ENCODE peak calls at places on chromosome 18, in four cellular contexts. C is GM12878, F is HepG2, W is K562. H is an unnamed sample.

GRCh38 chr18:376307-376706 is 108.5 kb upstream of the THOC1 start:
- DNase-seq in C (no peak), F (no peak), W (no peak), H (no peak)

GRCh38 chr18:59813942-59814341 is 85.9 kb upstream of the PMAIP1 start:
- DNase-seq in C (no peak), F (no peak), W (no peak), H (no peak)

GRCh38 chr18:59650266-59650820 is 46.9 kb downstream of the CCBE1 start:
- DNase-seq in C (no peak), F (no peak), W (no peak), H (no peak)

GRCh38 chr18:67282796-67283195 is 233.7 kb downstream of the DSEL start:
- DNase-seq in C (no peak), F (no peak), W (no peak), H (no peak)

GRCh38 chr18:11497585-11497984 is 111.8 kb upstream of the SLC35G4 start:
- DNase-seq in C (no peak), F (peak), W (no peak), H (no peak)

GRCh38 chr18:80232710-80233109 is 14.6 kb downstream of the PARD6G start:
- DNase-seq in C (no peak), F (no peak), W (no peak), H (no peak)

GRCh38 chr18:47602273-47602897 is 328.1 kb downstream of the SMAD2 start:
- DNase-seq in C (no peak), F (no peak), W (no peak), H (no peak)

GRCh38 chr18:54223568-54224241 is 764 bp downstream of the MBD2 start:
- DNase-seq in C (no peak), F (no peak), W (peak), H (peak)

GRCh38 chr18:5455644-5456043 is 88.2 kb downstream of the EPB41L3 start:
- DNase-seq in C (no peak), F (no peak), W (no peak), H (no peak)

GRCh38 chr18:57446322-57446721 is 11.1 kb downstream of the ONECUT2 start:
- DNase-seq in C (no peak), F (peak), W (peak), H (peak)

GRCh38 chr18:7770903-7771302 is 203.8 kb downstream of the PTPRM start:
- DNase-seq in C (no peak), F (no peak), W (no peak), H (no peak)

GRCh38 chr18:30920356-30920755 is 122.2 kb downstream of the DSC3 start:
- DNase-seq in C (no peak), F (no peak), W (no peak), H (no peak)

GRCh38 chr18:9016819-9017169 is 85.7 kb upstream of the NDUFV2 start:
- DNase-seq in C (no peak), F (no peak), W (no peak), H (no peak)

GRCh38 chr18:80167331-80167730 is 58.3 kb downstream of the ADNP2 start:
- DNase-seq in C (no peak), F (no peak), W (no peak), H (no peak)

GRCh38 chr18:50610349-50610748 is 50.5 kb downstream of the MAPK4 start:
- DNase-seq in C (no peak), F (no peak), W (peak), H (peak)

GRCh38 chr18:51278045-51278649 is 80.7 kb upstream of the MEX3C start:
- DNase-seq in C (no peak), F (peak), W (peak), H (peak)

GRCh38 chr18:69580107-69580506 is 179.4 kb downstream of the DOK6 start:
- DNase-seq in C (peak), F (peak), W (no peak), H (no peak)

GRCh38 chr18:32803571-32803970 is 30.7 kb upstream of the KLHL14 start:
- DNase-seq in C (peak), F (peak), W (no peak), H (no peak)

GRCh38 chr18:51193621-51194287 is 3.7 kb downstream of the MEX3C start:
- DNase-seq in C (no peak), F (no peak), W (no peak), H (no peak)

GRCh38 chr18:58844871-58845270 is 19.8 kb upstream of the ZNF532 start:
- DNase-seq in C (no peak), F (no peak), W (no peak), H (no peak)

GRCh38 chr18:4808891-4809290 is 353.8 kb upstream of the DLGAP1 start:
- DNase-seq in C (no peak), F (no peak), W (no peak), H (no peak)

GRCh38 chr18:61935362-61935761 is 42.6 kb upstream of the RNF152 start:
- DNase-seq in C (no peak), F (no peak), W (no peak), H (no peak)
- TF ChIP-seq MAX in C (no peak), F (no peak), W (no peak), H (no peak)

DNA sequence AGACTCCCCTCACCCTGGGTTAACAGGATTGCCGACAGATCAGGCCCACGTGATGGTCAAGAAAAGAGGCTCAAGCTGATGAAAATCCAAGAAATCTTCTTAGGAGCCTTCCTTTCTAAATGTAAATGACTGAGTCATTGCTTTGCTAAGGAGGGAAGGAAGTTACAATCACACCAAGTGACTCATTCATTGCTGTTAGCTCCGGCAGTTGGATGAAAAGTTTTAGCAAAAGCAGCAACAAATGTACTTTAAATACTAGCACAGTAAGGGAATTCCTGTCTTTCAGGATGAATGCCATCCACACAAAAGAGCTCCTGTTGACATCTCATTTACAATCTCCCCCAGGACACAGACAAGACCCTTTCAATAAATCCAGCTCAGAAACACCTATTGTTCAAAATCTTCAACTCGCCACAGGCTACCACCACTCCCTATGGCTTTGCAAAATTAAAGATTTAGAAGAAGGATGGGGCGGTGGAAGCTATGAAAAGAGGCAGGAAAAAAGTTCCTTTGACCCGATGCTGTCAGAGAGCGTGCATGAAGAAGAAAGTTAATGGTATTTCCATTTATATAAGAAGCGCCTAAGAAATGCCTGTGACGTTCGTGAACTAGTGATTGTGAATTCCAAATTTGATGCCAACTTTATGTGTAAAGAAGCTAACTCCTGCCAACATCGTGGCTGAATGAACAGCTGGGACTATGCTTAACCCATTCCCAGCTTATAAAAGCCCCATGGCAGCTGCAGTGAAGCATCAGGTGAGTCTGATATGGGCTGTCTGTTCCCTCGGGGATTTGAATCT is 153.7 kb downstream of the TGIF1 start:
- DNase-seq in C (no peak), F (peak), W (peak), H (peak)
- TF ChIP-seq ETV6 in C (no peak), F (no peak), W (no peak), H (no peak)

DNA sequence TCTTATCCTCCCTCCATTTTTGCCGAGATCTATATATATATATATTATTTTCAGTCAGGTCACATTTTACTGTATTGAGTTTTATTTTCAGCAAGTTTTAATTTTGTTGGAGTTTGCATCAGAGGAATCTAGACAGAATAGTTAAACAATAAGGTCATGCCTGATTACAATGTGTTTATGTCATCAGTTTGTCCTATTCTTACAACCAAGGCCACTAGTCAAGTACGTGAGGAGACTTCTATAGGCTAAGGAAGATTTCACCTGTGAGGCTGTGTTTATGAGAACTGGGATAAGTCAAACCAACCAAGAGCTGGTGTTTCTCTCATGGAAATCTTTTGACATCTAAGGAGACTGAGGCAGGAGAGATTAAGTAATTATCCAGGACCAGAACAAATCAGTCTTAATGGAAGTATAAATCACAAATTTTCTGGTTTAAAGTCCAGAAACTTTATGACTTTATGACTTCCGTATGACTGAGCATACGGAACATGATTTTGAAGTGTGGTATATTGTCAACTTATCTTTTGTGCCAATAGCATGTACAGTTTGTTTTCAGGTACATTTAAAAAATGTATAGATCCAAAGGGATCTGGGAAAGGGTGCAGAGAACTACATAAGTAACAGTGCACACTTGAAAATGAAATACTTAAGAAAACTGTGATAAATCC is 100.0 kb upstream of the DTNA start:
- DNase-seq in C (no peak), F (no peak), W (no peak), H (no peak)
- TF ChIP-seq CREM in C (no peak), F (no peak), W (no peak), H (no peak)

DNA sequence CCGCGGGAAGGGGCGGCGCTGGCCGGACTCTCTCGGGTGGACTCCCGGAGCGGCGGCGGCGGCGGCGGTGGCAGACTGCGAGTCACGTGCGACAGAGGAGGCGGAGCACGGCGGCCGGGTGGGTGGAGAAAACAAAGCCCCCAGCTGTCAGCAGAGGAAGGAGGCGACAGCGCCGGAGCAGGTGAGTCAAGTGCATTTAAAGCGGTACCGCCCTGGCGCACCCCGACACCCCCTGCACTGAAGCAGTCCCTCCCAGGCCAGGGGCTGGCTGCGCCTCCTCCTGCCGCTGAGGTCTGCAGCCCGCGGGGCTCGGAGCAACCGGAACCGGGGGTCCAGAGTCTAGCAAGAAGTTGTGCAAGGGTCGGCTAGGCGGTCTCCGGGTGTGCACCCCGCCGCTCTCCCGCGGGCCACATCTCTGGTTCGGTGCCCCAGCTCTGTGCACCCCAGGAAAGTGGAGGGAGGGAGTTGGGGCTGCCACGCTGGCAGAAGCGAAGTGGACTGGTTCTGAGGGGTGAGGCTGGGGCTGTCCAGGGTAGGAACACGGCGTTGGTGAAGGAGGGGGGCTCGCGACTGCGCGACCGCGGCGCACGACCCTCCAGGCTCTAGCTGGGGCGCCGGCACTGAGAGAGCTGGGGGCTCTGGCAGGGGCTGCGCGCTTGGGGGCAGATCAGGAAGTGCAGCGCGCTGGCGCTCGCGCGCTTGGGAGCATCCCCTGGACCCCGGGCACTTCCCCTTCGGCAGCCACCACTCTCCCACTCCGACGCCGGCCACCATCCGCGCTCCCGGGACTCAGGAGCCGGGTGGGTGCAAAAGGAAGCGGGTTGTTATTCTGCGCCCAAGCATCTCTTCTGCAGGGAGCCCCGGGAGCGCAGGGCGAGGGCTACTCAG is 64.1 kb upstream of the MAPRE2 start:
- DNase-seq in C (no peak), F (peak), W (peak), H (peak)
- TF ChIP-seq MAX in C (no peak), F (peak), W (peak), H (peak)

GRCh38 chr18:49161627-49162026 is 210.9 kb upstream of the SMAD7 start:
- DNase-seq in C (peak), F (no peak), W (no peak), H (no peak)
- TF ChIP-seq ETV6 in C (peak), F (no peak), W (no peak), H (no peak)

DNA sequence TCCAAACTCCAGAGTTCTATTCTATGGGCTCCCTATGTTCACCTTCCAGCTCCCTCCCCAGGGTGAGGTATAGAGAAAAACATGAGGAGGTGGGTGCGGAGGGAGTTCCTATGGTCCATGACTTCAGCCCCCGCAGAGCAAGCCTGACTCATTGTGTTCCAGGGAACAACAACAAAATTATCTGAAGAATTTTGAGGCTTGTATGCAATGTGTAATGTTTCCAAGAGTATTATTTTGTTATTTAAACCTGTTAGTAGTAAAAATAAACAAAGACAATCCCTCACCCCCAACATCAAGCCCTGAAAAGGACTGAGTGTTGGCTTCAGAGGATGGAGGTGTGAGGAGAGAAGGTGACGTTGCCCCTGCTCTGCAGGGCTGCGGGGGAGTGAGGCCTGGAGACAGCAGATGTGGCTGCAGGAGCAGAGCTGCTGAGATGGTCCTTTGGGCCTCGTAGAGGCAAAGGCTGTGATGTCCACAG is 29.0 kb downstream of the LAMA3 start:
- DNase-seq in C (no peak), F (no peak), W (peak), H (no peak)
- TF ChIP-seq CREM in C (no peak), F (no peak), W (peak), H (no peak)

DNA sequence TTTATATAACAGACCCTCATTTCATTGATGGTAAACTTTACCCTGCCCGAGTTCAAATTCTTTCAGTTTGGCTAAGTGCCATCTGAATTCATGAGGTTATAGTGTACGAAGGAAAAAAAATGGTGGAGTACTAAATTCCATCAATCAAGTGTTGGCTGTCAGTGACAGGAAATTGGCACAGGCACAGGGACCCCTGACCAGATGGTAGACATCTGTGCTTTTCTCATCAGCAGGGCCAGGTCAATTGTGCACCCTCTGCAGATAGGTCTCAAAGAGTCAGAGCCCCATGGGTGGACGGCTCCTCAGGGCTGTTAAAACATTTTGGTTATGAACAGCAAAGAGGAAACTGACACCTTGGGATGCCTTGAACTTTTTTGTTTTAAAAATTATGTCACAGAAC is 439.2 kb downstream of the SETBP1 start:
- DNase-seq in C (no peak), F (no peak), W (no peak), H (no peak)
- TF ChIP-seq MAX in C (no peak), F (no peak), W (no peak), H (no peak)

H was measured in WTC11.